ENCODE peak calls at places on chromosome X, in five cellular contexts. Q is cardiac muscle cell; J is brain microvascular endothelial cell; W is CD8-positive, alpha-beta T cell; B is ascending aorta. C is an unnamed sample.

GRCh38 chrX:26574208-26574607 is 358.2 kb downstream of the MAGEB5 start:
- DNase-seq in Q (no peak), J (no peak), W (no peak), B (no peak), C (no peak)

GRCh38 chrX:11285661-11286060 is 7.6 kb upstream of the AMELX start:
- DNase-seq in Q (no peak), J (no peak), W (no peak), B (no peak), C (no peak)

GRCh38 chrX:140710710-140711109 is 1.2 kb downstream of the LINC00632 start:
- DNase-seq in Q (no peak), J (peak; percentile 30), W (no peak), B (no peak), C (no peak)

GRCh38 chrX:153400146-153401132 is 711 bp downstream of the PNMA6E start:
- DNase-seq in Q (peak; percentile 40), J (no peak), W (peak; percentile 58), B (no peak), C (peak; percentile 39)

GRCh38 chrX:107894038-107894437 is 68.4 kb downstream of the MID2 start:
- DNase-seq in Q (peak; percentile 58), J (peak; percentile 40), W (peak; percentile 29), B (no peak), C (peak; percentile 25)

GRCh38 chrX:20547649-20548051 is 280.9 kb upstream of the RPS6KA3 start:
- DNase-seq in Q (peak; percentile 58), J (peak; percentile 38), W (no peak), B (peak; percentile 83), C (no peak)

GRCh38 chrX:49300703-49301102 is 2.7 kb upstream of the GAGE10 start:
- DNase-seq in Q (no peak), J (no peak), W (no peak), B (no peak), C (no peak)

GRCh38 chrX:109472939-109473713 is 8.8 kb downstream of the GUCY2F start:
- DNase-seq in Q (peak; percentile 54), J (peak; percentile 81), W (no peak), B (no peak), C (no peak)

GRCh38 chrX:43655961-43656494 is at the start of gene MAOA:
- DNase-seq in Q (peak; percentile 46), J (no peak), W (peak; percentile 34), B (peak; percentile 91), C (peak; percentile 6)

GRCh38 chrX:149004936-149005335 is 500.2 kb downstream of the IDS start:
- DNase-seq in Q (no peak), J (no peak), W (no peak), B (no peak), C (no peak)

GRCh38 chrX:122572461-122572860 is 611.6 kb upstream of the GRIA3 start:
- DNase-seq in Q (no peak), J (no peak), W (no peak), B (no peak), C (no peak)

GRCh38 chrX:153882086-153882498 is 3.9 kb downstream of the L1CAM start:
- DNase-seq in Q (no peak), J (peak; percentile 5), W (no peak), B (no peak), C (no peak)

GRCh38 chrX:3262906-3263305 is 83.5 kb downstream of the MXRA5 start:
- DNase-seq in Q (peak; percentile 81), J (peak; percentile 91), W (no peak), B (no peak), C (no peak)

GRCh38 chrX:34659575-34659974 is 2.5 kb upstream of the TMEM47 start:
- DNase-seq in Q (no peak), J (no peak), W (no peak), B (no peak), C (no peak)

GRCh38 chrX:145818522-145819075 is 970 bp downstream of the SLITRK2 start:
- DNase-seq in Q (no peak), J (no peak), W (no peak), B (no peak), C (no peak)

GRCh38 chrX:97609938-97610337 is 726.2 kb downstream of the RPA4 start:
- DNase-seq in Q (no peak), J (no peak), W (no peak), B (no peak), C (no peak)

GRCh38 chrX:151384807-151385206 is 12.2 kb upstream of the VMA21 start:
- DNase-seq in Q (no peak), J (no peak), W (no peak), B (no peak), C (no peak)

GRCh38 chrX:30713061-30713525 is 59.9 kb downstream of the GK start:
- DNase-seq in Q (peak; percentile 79), J (peak; percentile 52), W (peak; percentile 26), B (peak; percentile 67), C (peak; percentile 21)

GRCh38 chrX:103691059-103691458 is 4.6 kb upstream of the MORF4L2 start:
- DNase-seq in Q (no peak), J (no peak), W (no peak), B (no peak), C (no peak)

GRCh38 chrX:118459494-118459893 is 36.1 kb upstream of the DOCK11 start:
- DNase-seq in Q (peak; percentile 60), J (peak; percentile 11), W (peak; percentile 18), B (no peak), C (peak; percentile 32)

GRCh38 chrX:121356850-121357171 is 309.4 kb downstream of the GLUD2 start:
- DNase-seq in Q (no peak), J (no peak), W (no peak), B (no peak), C (no peak)

GRCh38 chrX:108020631-108021030 is 24.2 kb upstream of the VSIG1 start:
- DNase-seq in Q (peak; percentile 25), J (no peak), W (no peak), B (no peak), C (peak; percentile 38)

GRCh38 chrX:155768036-155768769 is 112.9 kb upstream of the VAMP7 start:
- DNase-seq in Q (peak; percentile 54), J (peak; percentile 13), W (no peak), B (no peak), C (no peak)

GRCh38 chrX:78652971-78653822 is 5.9 kb downstream of the RTL3 start:
- DNase-seq in Q (peak; percentile 84), J (peak; percentile 72), W (no peak), B (no peak), C (no peak)

GRCh38 chrX:108590496-108590895 is 145.9 kb downstream of the IRS4 start:
- DNase-seq in Q (peak; percentile 23), J (no peak), W (no peak), B (no peak), C (no peak)

GRCh38 chrX:143669395-143669794 is 33.5 kb upstream of the SLITRK4 start:
- DNase-seq in Q (peak; percentile 35), J (no peak), W (no peak), B (no peak), C (no peak)

GRCh38 chrX:46444011-46444410 is 101.2 kb downstream of the ZNF674 start:
- DNase-seq in Q (peak; percentile 72), J (peak; percentile 69), W (no peak), B (no peak), C (no peak)

GRCh38 chrX:107324493-107325310 is 118.3 kb downstream of the DNAAF6 start:
- DNase-seq in Q (peak; percentile 50), J (peak; percentile 7), W (no peak), B (no peak), C (no peak)

GRCh38 chrX:2521092-2521926 is 20.5 kb upstream of the DHRSX start:
- DNase-seq in Q (peak; percentile 15), J (no peak), W (no peak), B (no peak), C (no peak)

GRCh38 chrX:56728321-56728720 is 722 bp upstream of the NBDY start:
- DNase-seq in Q (peak; percentile 23), J (no peak), W (no peak), B (no peak), C (no peak)

GRCh38 chrX:13764765-13765164 is 30.2 kb downstream of the OFD1 start:
- DNase-seq in Q (peak; percentile 17), J (peak; percentile 6), W (no peak), B (no peak), C (no peak)

GRCh38 chrX:13770013-13770412 is 35.5 kb downstream of the OFD1 start:
- DNase-seq in Q (no peak), J (no peak), W (no peak), B (no peak), C (no peak)

GRCh38 chrX:13764284-13764683 is 29.7 kb downstream of the OFD1 start:
- DNase-seq in Q (no peak), J (no peak), W (no peak), B (no peak), C (no peak)

GRCh38 chrX:13763489-13763888 is 28.9 kb downstream of the OFD1 start:
- DNase-seq in Q (no peak), J (no peak), W (no peak), B (no peak), C (no peak)

GRCh38 chrX:13768939-13769338 is 34.4 kb downstream of the OFD1 start:
- DNase-seq in Q (no peak), J (no peak), W (no peak), B (no peak), C (no peak)
- H3K36me3 ChIP-seq in Q (peaks cover 71% of the 10 kb centered on the region), J (peaks cover 6% of the 10 kb centered on the region), W (peaks cover 32% of the 10 kb centered on the region), B (peaks cover 48% of the 10 kb centered on the region), C (peaks cover 36% of the 10 kb centered on the region)

GRCh38 chrX:74242484-74243138 is 61.4 kb upstream of the ZCCHC13 start:
- DNase-seq in Q (no peak), J (no peak), W (no peak), B (no peak), C (no peak)
- H3K36me3 ChIP-seq in Q (no peaks in the 10 kb centered on the region), J (peaks cover 3% of the 10 kb centered on the region), W (no peaks in the 10 kb centered on the region), B (no peaks in the 10 kb centered on the region), C (no peaks in the 10 kb centered on the region)

GRCh38 chrX:16745659-16746058 is 26.2 kb downstream of the SYAP1 start:
- DNase-seq in Q (no peak), J (no peak), W (no peak), B (no peak), C (no peak)
- H3K36me3 ChIP-seq in Q (peaks cover 36% of the 10 kb centered on the region), J (peaks cover 57% of the 10 kb centered on the region), W (peaks cover 3% of the 10 kb centered on the region), B (peaks cover 92% of the 10 kb centered on the region), C (peaks cover 19% of the 10 kb centered on the region)

GRCh38 chrX:16148896-16149295 is 18.4 kb upstream of the MAGEB17 start:
- DNase-seq in Q (no peak), J (no peak), W (no peak), B (no peak), C (no peak)
- H3K36me3 ChIP-seq in Q (no peaks in the 10 kb centered on the region), J (no peaks in the 10 kb centered on the region), W (no peaks in the 10 kb centered on the region), B (no peaks in the 10 kb centered on the region), C (no peaks in the 10 kb centered on the region)

GRCh38 chrX:40054793-40055192 is 43.0 kb downstream of the BCOR start:
- DNase-seq in Q (no peak), J (no peak), W (no peak), B (no peak), C (no peak)

GRCh38 chrX:40058719-40059118 is 39.0 kb downstream of the BCOR start:
- DNase-seq in Q (no peak), J (no peak), W (no peak), B (peak; percentile 43), C (no peak)

GRCh38 chrX:40056420-40056819 is 41.3 kb downstream of the BCOR start:
- DNase-seq in Q (no peak), J (no peak), W (no peak), B (peak; percentile 33), C (no peak)

GRCh38 chrX:40055495-40055894 is 42.3 kb downstream of the BCOR start:
- DNase-seq in Q (no peak), J (peak; percentile 3), W (no peak), B (no peak), C (no peak)

GRCh38 chrX:40057405-40057804 is 40.4 kb downstream of the BCOR start:
- DNase-seq in Q (no peak), J (no peak), W (no peak), B (peak; percentile 35), C (no peak)
- H3K36me3 ChIP-seq in Q (peaks cover 55% of the 10 kb centered on the region), J (peaks cover 11% of the 10 kb centered on the region), W (peaks cover 47% of the 10 kb centered on the region), B (peaks cover 60% of the 10 kb centered on the region), C (peaks cover 64% of the 10 kb centered on the region)

GRCh38 chrX:44961817-44962607 is 89.0 kb downstream of the KDM6A start:
- DNase-seq in Q (no peak), J (no peak), W (no peak), B (no peak), C (peak; percentile 29)
- H3K36me3 ChIP-seq in Q (peaks cover 5% of the 10 kb centered on the region), J (no peaks in the 10 kb centered on the region), W (no peaks in the 10 kb centered on the region), B (peaks cover 6% of the 10 kb centered on the region), C (no peaks in the 10 kb centered on the region)